ENCODE peak calls at places on chromosomes 11 and 22, in seven cellular contexts. H, P, F, X, J, V and G are unnamed samples.

GRCh38 chr22:50039669-50040458 is 18.2 kb downstream of the TTLL8 start:
- DNase-seq in P (no peak), J (no peak), V (no peak), F (no peak), H (no peak), X (no peak), G (no peak)

GRCh38 chr11:134449713-134450112 is 37.7 kb upstream of the B3GAT1 start:
- DNase-seq in P (no peak), X (peak), H (no peak), F (no peak), J (no peak), V (no peak), G (no peak)

GRCh38 chr22:49099089-49099488 is 728.6 kb downstream of the BRD1 start:
- DNase-seq in J (no peak), H (peak), F (no peak), V (no peak), P (no peak), X (no peak), G (no peak)

GRCh38 chr22:39763276-39763675 is 130.3 kb downstream of the ENTHD1 start:
- DNase-seq in J (no peak), X (no peak), P (no peak), F (no peak), H (no peak), V (no peak), G (no peak)

GRCh38 chr11:65652511-65653228 is 10.0 kb downstream of the RELA start:
- DNase-seq in H (peak), X (peak), J (peak), V (peak), F (peak), P (peak), G (peak)

GRCh38 chr22:43975041-43975440 is 19.8 kb downstream of the SAMM50 start:
- DNase-seq in J (no peak), H (no peak), X (no peak), V (no peak), P (no peak), F (no peak), G (no peak)

GRCh38 chr11:65540290-65541092 is 15.6 kb downstream of the SCYL1 start:
- DNase-seq in H (peak), X (peak), P (peak), V (peak), J (peak), F (peak), G (peak)

GRCh38 chr11:13098067-13098466 is 89.0 kb downstream of the RASSF10 start:
- DNase-seq in V (no peak), P (no peak), J (peak), X (no peak), F (no peak), H (no peak), G (no peak)

GRCh38 chr11:4191031-4191571 is 96.5 kb downstream of the RRM1 start:
- DNase-seq in V (no peak), F (no peak), J (no peak), X (no peak), P (no peak), H (peak), G (no peak)

GRCh38 chr11:113475160-113475761 is at the start of gene DRD2:
- DNase-seq in J (no peak), P (no peak), X (no peak), V (no peak), F (no peak), H (no peak), G (no peak)

GRCh38 chr22:17665884-17666283 is 27.3 kb downstream of the BCL2L13 start:
- DNase-seq in P (no peak), X (no peak), H (no peak), F (no peak), J (no peak), V (no peak), G (no peak)

GRCh38 chr11:76172583-76172982 is 33.7 kb downstream of the WNT11 start:
- DNase-seq in H (no peak), V (no peak), P (no peak), X (no peak), J (no peak), F (no peak), G (no peak)

GRCh38 chr11:94998285-94998684 is 24.8 kb downstream of the KDM4D start:
- DNase-seq in P (no peak), F (no peak), H (no peak), X (no peak), V (no peak), J (no peak), G (no peak)

GRCh38 chr11:76984741-76985140 is 49.5 kb upstream of the B3GNT6 start:
- DNase-seq in F (no peak), V (no peak), P (no peak), H (no peak), J (no peak), X (no peak), G (no peak)

GRCh38 chr11:114219559-114220349 is 76.4 kb upstream of the NNMT start:
- DNase-seq in X (no peak), P (peak), F (no peak), J (no peak), H (no peak), V (no peak), G (peak)

GRCh38 chr22:38462960-38463784 is 4.7 kb upstream of the KDELR3 start:
- DNase-seq in F (no peak), X (peak), P (no peak), J (no peak), H (peak), V (peak), G (peak)

GRCh38 chr11:20057055-20057943 is 103.0 kb downstream of the DBX1 start:
- DNase-seq in F (no peak), J (no peak), H (no peak), P (no peak), V (no peak), X (no peak), G (peak)

GRCh38 chr22:23067691-23068090 is 2.6 kb upstream of the GNAZ start:
- DNase-seq in J (no peak), H (no peak), P (no peak), V (peak), F (no peak), X (no peak), G (peak)

GRCh38 chr11:134393638-134394037 is 18.4 kb downstream of the B3GAT1 start:
- DNase-seq in H (no peak), J (peak), V (no peak), P (no peak), F (no peak), X (no peak), G (no peak)

GRCh38 chr11:119996556-119996955 is 141.4 kb downstream of the TRIM29 start:
- DNase-seq in P (no peak), J (no peak), X (no peak), V (no peak), H (no peak), F (no peak), G (no peak)

GRCh38 chr22:47784367-47784983 is 1022.0 kb downstream of the TBC1D22A start:
- DNase-seq in V (no peak), F (no peak), J (no peak), P (no peak), H (no peak), X (no peak), G (no peak)

GRCh38 chr11:451738-452137 is 1.7 kb downstream of the PTDSS2 start:
- DNase-seq in V (no peak), H (no peak), P (no peak), J (no peak), F (no peak), X (no peak), G (no peak)

DNA sequence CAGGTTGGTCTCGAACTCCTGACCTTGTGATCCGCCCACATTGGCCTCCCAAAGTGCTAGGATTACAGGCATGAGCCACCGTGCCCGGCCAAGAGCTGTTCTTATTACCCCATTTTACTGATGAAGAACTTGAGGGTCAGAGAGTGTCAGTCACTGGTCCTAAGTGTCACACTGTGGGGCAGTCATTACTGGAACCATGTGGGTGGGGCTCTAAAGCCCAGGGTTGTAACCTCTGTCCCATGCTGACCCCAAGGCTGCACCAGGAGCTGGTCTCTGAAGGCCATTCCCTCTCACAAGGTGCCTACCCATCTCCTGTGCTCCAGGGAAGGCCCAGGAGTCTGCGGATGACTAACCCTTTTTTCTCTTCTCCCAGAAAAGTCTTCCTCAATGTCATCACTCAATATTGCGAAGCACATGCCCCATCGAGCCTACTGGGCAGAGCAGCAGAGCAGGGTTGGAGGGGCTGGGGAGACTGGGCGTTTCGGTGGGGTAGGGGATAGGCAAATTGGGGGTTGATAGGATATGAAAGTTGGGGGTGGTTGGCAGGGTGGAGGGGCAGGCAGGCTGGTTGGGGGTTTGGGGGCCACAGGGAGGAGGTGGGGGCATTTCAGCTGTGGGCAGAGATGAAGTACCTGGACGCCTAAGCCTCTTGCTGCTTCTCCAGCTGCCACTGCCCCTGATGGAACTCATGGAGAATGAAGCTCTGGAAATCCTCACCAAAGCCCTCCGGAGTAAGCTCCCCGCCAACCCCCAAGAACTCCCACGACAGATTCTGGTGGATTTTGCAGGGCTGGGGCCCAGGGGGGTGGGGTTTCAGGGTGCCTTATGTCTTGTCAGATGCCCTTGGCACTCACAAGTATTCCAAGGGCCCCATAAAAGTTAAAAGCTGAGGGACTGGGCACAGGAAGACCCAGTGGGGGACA is 2.0 kb upstream of the ESRRA start:
- DNase-seq in V (no peak), J (no peak), P (no peak), H (no peak), X (peak), F (no peak), G (no peak)
- H3K4me3 ChIP-seq in V (peak), J (no peak), P (no peak), H (no peak), X (no peak), F (no peak), G (no peak)

GRCh38 chr11:82900277-82901164 is at the start of gene PRCP:
- DNase-seq in F (peak), H (peak), X (peak), P (peak), V (peak), J (peak), G (peak)
- TF ChIP-seq CTCF in F (no peak), H (no peak), X (peak), P (peak), V (peak), J (no peak), G (no peak)

DNA sequence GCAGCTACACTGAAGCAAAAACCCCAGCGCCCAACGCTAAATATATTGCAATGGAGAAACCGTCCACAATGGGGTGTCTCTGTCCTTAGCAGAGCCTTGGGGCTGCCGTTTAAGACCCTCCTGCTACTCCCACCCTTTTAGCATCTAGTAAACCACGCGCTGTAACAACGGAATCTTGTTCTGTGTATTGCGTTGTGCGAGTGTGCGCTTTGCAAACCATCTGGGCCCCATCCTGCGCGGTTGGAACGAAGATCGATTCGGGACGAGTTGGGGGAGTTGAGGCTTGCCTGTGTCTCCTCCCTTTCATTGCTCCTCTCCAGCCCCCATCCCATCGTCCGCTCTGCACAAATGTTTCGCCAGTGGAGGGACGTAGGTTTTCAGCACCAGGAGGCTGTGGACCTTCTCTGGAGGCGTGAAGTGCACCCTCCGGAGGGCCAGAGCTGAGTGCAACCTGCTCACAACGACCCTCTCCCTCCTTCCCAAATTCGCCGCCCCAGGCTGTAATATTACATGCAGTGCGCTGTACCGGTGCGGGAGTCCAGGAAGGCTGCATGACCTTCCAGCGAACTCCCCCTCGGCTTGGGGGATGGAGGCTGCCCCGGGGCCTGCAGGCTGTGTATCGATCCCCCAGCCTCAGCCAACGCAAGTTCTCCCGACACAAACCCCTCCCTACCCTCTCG is 1.6 kb upstream of the KMT2A start:
- DNase-seq in P (no peak), X (peak), H (peak), J (no peak), F (no peak), V (peak), G (peak)
- H3K4me3 ChIP-seq in P (peak), X (peak), H (peak), J (peak), F (peak), V (peak), G (peak)

GRCh38 chr11:88543902-88544655 is 206.5 kb upstream of the CTSC start:
- DNase-seq in J (peak), F (peak), H (peak), P (peak), V (peak), X (peak), G (peak)

DNA sequence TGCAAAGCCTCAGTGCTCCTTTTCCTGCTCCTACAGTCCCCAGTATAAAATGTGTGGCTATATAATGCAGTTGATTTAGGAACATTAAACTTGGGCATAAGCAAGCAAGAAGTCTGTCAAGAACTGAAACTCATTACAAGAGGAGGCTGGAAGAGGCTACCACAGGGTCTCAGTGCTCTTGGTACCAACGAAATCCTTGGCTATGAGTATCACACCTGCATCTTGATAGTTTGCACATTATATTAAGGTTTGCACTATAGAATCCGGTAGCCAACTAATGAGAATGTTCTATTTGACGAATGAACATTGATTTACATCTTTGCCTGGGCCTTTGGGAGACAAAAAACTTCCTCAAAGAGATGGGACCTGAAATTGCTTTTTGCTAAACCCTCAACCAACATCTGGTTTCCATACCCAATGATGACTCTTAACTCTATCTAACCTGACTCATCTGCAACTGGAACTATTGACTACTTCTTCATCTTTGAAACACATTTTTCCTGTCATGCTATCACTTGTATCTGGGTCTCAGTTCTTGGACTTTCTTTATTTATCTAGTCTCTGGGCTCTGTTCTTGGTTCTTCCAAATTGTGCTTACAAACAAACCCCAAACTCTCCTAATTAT is 207.2 kb upstream of the CTSC start:
- DNase-seq in V (no peak), H (no peak), J (no peak), X (no peak), P (no peak), F (no peak), G (no peak)
- TF ChIP-seq CTCF in V (peak), H (no peak), J (no peak), X (no peak), P (no peak), F (no peak), G (no peak)

DNA sequence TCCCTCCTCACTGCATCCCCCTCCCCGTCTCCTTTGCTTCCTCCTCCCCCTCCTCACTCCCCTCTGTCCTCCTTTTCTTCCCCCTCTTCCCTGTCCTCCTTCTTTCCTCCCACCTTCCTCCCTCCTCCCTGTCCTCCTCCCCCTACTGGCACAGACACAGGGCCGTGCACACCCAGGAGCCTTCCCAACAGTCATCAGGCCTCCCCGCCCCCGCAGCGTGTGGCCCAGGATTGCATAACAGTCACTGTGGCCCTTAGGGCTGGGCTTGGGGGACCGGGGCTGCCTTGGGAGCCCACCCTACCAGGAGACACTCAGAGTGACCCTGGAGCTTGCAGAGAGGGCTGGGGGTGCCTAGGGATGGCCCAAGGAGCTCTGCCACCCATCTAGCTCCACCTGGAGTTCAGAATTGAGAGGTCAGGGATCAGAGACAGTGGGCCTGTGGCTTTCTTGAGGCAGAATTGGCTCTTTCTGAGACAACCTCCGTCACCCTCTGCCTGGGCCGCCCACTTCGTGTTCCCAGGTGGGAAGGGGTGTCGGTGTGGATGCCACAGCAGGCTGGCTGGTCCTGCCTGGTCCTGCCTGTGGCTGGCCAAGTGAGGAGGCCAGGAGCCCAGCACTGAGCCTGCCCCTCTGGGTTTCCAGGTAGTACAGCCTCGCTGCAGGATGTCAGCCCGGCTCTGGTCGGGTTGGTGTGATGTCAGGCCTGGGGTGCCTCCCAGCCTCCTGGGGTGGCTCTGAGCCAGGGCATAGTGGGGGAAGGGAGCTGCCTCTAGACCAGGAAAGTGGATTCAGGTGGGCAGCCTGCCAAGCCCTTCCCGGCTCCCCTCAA is 1.6 kb downstream of the SPI1 start:
- DNase-seq in H (peak), V (peak), X (peak), F (no peak), J (no peak), P (no peak), G (no peak)
- H3K4me3 ChIP-seq in H (peak), V (peak), X (peak), F (no peak), J (no peak), P (no peak), G (no peak)

GRCh38 chr22:31628362-31628761 is 33.7 kb downstream of the PISD start:
- DNase-seq in P (no peak), V (no peak), J (no peak), F (no peak), H (no peak), X (no peak), G (no peak)

GRCh38 chr22:31629741-31630184 is 32.3 kb downstream of the PISD start:
- DNase-seq in H (no peak), V (peak), J (no peak), F (no peak), X (peak), P (no peak), G (no peak)

GRCh38 chr22:31631381-31631780 is 30.6 kb downstream of the PISD start:
- DNase-seq in H (no peak), V (no peak), P (no peak), J (no peak), F (no peak), X (no peak), G (no peak)

GRCh38 chr22:31628969-31629723 is 32.9 kb downstream of the PISD start:
- DNase-seq in X (no peak), P (no peak), H (no peak), V (no peak), J (no peak), F (no peak), G (no peak)

DNA sequence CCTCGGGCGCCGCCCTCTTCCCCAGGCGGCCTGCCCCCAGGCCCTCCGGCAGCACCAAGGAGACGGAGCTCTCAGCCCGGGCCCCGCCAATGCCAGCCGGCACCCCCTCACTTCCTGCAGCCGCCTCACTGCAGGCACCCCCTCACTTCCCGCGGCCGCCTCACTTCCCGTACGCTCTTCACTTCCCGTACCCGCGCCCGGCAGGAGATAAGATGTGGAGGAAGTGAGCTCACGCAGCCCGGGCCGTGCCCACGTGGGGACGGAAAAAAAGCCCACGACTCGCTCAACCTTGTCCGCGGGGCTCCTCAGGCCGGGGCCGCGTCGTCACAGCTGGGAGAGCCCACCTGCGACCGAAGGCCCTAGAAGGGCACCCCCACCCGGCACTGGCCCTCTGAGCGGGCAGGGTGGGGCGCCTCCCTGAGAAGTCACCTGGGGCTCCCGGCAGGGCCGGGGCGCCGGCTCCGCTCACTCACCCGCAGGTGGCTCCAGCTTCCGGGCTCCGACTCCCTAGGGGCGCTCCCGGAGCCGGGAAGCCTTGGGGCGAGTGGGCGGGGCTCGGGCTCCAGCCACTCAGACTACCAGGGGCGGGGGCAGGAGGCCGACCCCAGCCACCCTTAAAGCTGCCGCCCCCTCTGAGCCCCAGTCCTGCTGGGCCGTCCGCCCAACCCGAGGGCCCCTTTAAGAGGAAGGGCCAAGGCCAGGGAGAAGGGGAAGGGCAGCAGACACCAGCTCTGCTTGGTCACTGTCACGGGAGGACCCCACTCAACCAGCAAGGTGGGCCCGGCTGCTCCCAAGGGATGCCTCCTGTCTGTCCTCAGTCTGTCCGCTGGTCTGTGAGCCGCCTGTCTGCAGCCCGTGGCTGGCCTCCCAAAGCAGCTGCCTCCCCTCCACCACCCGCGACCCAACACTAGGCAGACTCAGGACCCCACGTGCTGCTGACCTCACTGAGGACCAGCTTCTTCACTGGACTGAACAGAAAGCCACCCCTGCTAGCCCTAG is 31.4 kb downstream of the PISD start:
- DNase-seq in F (no peak), X (peak), V (peak), P (peak), J (peak), H (peak), G (peak)
- TF ChIP-seq CTCF in F (no peak), X (no peak), V (no peak), P (peak), J (no peak), H (no peak), G (no peak)